ENCODE peak calls at places on chromosomes 11 and 22, in eight cellular contexts. One of them, this sample, is unnamed.

GRCh38 chr11:75447415-75447814 is 14.4 kb upstream of the KLHL35 start:
- DNase-seq in body of pancreas: no peak
- DNase-seq in heart right ventricle: no peak
- DNase-seq in BJ: no peak
- DNase-seq in astrocyte of the spinal cord: no peak
- DNase-seq in tibial artery: no peak
- DNase-seq in endothelial cell: no peak
- DNase-seq in B cell: no peak
- DNase-seq in this sample: no peak

GRCh38 chr11:89381094-89381493 is 110.1 kb downstream of the NOX4 start:
- DNase-seq in endothelial cell: no peak
- DNase-seq in body of pancreas: no peak
- DNase-seq in BJ: peak; percentile 92
- DNase-seq in astrocyte of the spinal cord: peak; percentile 95
- DNase-seq in heart right ventricle: no peak
- DNase-seq in B cell: no peak
- DNase-seq in tibial artery: no peak
- DNase-seq in this sample: no peak

GRCh38 chr11:75031224-75031753 is 42.6 kb downstream of the NEU3 start:
- DNase-seq in BJ: peak; percentile 23
- DNase-seq in astrocyte of the spinal cord: peak; percentile 73
- DNase-seq in endothelial cell: no peak
- DNase-seq in body of pancreas: no peak
- DNase-seq in heart right ventricle: no peak
- DNase-seq in B cell: no peak
- DNase-seq in tibial artery: no peak
- DNase-seq in this sample: no peak

GRCh38 chr11:74459584-74459983 is 7.8 kb downstream of the KCNE3 start:
- DNase-seq in astrocyte of the spinal cord: no peak
- DNase-seq in tibial artery: no peak
- DNase-seq in B cell: no peak
- DNase-seq in body of pancreas: no peak
- DNase-seq in heart right ventricle: no peak
- DNase-seq in endothelial cell: no peak
- DNase-seq in BJ: no peak
- DNase-seq in this sample: no peak

GRCh38 chr11:113908107-113908506 is 3.5 kb downstream of the HTR3B start:
- DNase-seq in body of pancreas: no peak
- DNase-seq in tibial artery: no peak
- DNase-seq in astrocyte of the spinal cord: no peak
- DNase-seq in endothelial cell: no peak
- DNase-seq in BJ: no peak
- DNase-seq in heart right ventricle: no peak
- DNase-seq in B cell: no peak
- DNase-seq in this sample: no peak

GRCh38 chr22:40553014-40553579 is 83.4 kb downstream of the MRTFA start:
- DNase-seq in BJ: no peak
- DNase-seq in heart right ventricle: no peak
- DNase-seq in endothelial cell: no peak
- DNase-seq in B cell: no peak
- DNase-seq in body of pancreas: no peak
- DNase-seq in tibial artery: no peak
- DNase-seq in astrocyte of the spinal cord: no peak
- DNase-seq in this sample: no peak

GRCh38 chr22:29316429-29316828 is 932 bp upstream of the RASL10A start:
- DNase-seq in endothelial cell: no peak
- DNase-seq in BJ: no peak
- DNase-seq in body of pancreas: no peak
- DNase-seq in B cell: no peak
- DNase-seq in astrocyte of the spinal cord: no peak
- DNase-seq in tibial artery: no peak
- DNase-seq in heart right ventricle: no peak
- DNase-seq in this sample: no peak

GRCh38 chr11:20156876-20157613 is 3.2 kb downstream of the DBX1 start:
- DNase-seq in body of pancreas: no peak
- DNase-seq in heart right ventricle: no peak
- DNase-seq in astrocyte of the spinal cord: no peak
- DNase-seq in BJ: no peak
- DNase-seq in endothelial cell: no peak
- DNase-seq in tibial artery: no peak
- DNase-seq in B cell: peak; percentile 55
- DNase-seq in this sample: peak; percentile 31

GRCh38 chr11:102318469-102318868 is 1.2 kb downstream of the BIRC3 start:
- DNase-seq in astrocyte of the spinal cord: peak; percentile 27
- DNase-seq in BJ: no peak
- DNase-seq in tibial artery: no peak
- DNase-seq in body of pancreas: no peak
- DNase-seq in heart right ventricle: no peak
- DNase-seq in endothelial cell: no peak
- DNase-seq in B cell: no peak
- DNase-seq in this sample: no peak

GRCh38 chr22:47452184-47452583 is 689.7 kb downstream of the TBC1D22A start:
- DNase-seq in body of pancreas: no peak
- DNase-seq in endothelial cell: no peak
- DNase-seq in B cell: no peak
- DNase-seq in heart right ventricle: no peak
- DNase-seq in BJ: no peak
- DNase-seq in tibial artery: no peak
- DNase-seq in astrocyte of the spinal cord: no peak
- DNase-seq in this sample: no peak

GRCh38 chr11:832529-833113 is at the start of gene CD151:
- DNase-seq in heart right ventricle: peak; percentile 60
- DNase-seq in endothelial cell: no peak
- DNase-seq in body of pancreas: peak; percentile 79
- DNase-seq in tibial artery: no peak
- DNase-seq in B cell: peak; percentile 94
- DNase-seq in astrocyte of the spinal cord: peak; percentile 63
- DNase-seq in BJ: no peak
- DNase-seq in this sample: peak; percentile 80

GRCh38 chr22:49415219-49415951 is 412.3 kb downstream of the BRD1 start:
- DNase-seq in heart right ventricle: no peak
- DNase-seq in BJ: no peak
- DNase-seq in endothelial cell: no peak
- DNase-seq in B cell: no peak
- DNase-seq in tibial artery: peak; percentile 53
- DNase-seq in astrocyte of the spinal cord: no peak
- DNase-seq in body of pancreas: no peak
- DNase-seq in this sample: no peak

GRCh38 chr11:73995247-73995646 is 12.6 kb upstream of the UCP2 start:
- DNase-seq in endothelial cell: no peak
- DNase-seq in tibial artery: no peak
- DNase-seq in body of pancreas: no peak
- DNase-seq in heart right ventricle: no peak
- DNase-seq in BJ: no peak
- DNase-seq in astrocyte of the spinal cord: no peak
- DNase-seq in B cell: no peak
- DNase-seq in this sample: no peak

GRCh38 chr11:12761029-12761428 is 86.8 kb downstream of the TEAD1 start:
- DNase-seq in body of pancreas: no peak
- DNase-seq in astrocyte of the spinal cord: peak; percentile 58
- DNase-seq in B cell: no peak
- DNase-seq in tibial artery: no peak
- DNase-seq in endothelial cell: no peak
- DNase-seq in BJ: no peak
- DNase-seq in heart right ventricle: no peak
- DNase-seq in this sample: no peak

GRCh38 chr22:44454113-44454769 is 43.8 kb downstream of the RTL6 start:
- DNase-seq in B cell: no peak
- DNase-seq in body of pancreas: no peak
- DNase-seq in BJ: no peak
- DNase-seq in endothelial cell: no peak
- DNase-seq in tibial artery: no peak
- DNase-seq in heart right ventricle: no peak
- DNase-seq in astrocyte of the spinal cord: no peak
- DNase-seq in this sample: no peak

GRCh38 chr11:83520849-83521248 is 234.7 kb upstream of the CCDC90B start:
- DNase-seq in B cell: no peak
- DNase-seq in endothelial cell: no peak
- DNase-seq in astrocyte of the spinal cord: no peak
- DNase-seq in BJ: no peak
- DNase-seq in heart right ventricle: no peak
- DNase-seq in body of pancreas: no peak
- DNase-seq in tibial artery: no peak
- DNase-seq in this sample: no peak

GRCh38 chr11:98600103-98600502 is 420.6 kb upstream of the CNTN5 start:
- DNase-seq in tibial artery: no peak
- DNase-seq in astrocyte of the spinal cord: no peak
- DNase-seq in body of pancreas: no peak
- DNase-seq in endothelial cell: no peak
- DNase-seq in heart right ventricle: no peak
- DNase-seq in B cell: no peak
- DNase-seq in BJ: no peak
- DNase-seq in this sample: no peak

GRCh38 chr11:45918331-45918941 is 759 bp upstream of the PEX16 start:
- DNase-seq in tibial artery: peak; percentile 91
- DNase-seq in B cell: peak; percentile 76
- DNase-seq in endothelial cell: peak; percentile 78
- DNase-seq in body of pancreas: peak; percentile 86
- DNase-seq in astrocyte of the spinal cord: peak; percentile 64
- DNase-seq in BJ: no peak
- DNase-seq in heart right ventricle: peak; percentile 86
- DNase-seq in this sample: peak; percentile 86

GRCh38 chr22:27686534-27686933 is 115.0 kb downstream of the MN1 start:
- DNase-seq in astrocyte of the spinal cord: peak; percentile 75
- DNase-seq in tibial artery: peak; percentile 97
- DNase-seq in B cell: no peak
- DNase-seq in endothelial cell: no peak
- DNase-seq in heart right ventricle: peak; percentile 78
- DNase-seq in body of pancreas: peak; percentile 85
- DNase-seq in BJ: peak; percentile 5
- DNase-seq in this sample: no peak

DNA sequence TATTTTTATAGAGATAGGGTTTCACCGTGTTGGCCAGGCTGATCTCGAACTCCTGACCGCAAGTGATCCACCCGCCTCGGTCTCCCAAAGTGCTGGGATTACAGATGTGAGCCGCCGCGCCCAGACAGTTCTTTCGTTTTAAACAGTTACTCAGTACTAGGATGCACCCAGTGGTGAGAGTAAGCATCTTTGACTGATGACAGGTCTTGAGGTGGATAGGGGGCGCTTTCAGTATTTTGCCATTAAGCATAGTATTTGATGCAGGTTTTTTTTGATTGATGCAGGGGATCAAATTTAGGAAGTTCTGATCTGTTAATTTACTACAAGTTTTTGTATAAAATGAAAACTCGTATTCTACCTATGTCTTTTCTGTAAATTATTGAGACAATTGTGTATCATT is 13.2 kb upstream of the TRIM34 start:
- DNase-seq in BJ: no peak
- DNase-seq in endothelial cell: no peak
- DNase-seq in tibial artery: no peak
- DNase-seq in body of pancreas: no peak
- DNase-seq in heart right ventricle: no peak
- DNase-seq in astrocyte of the spinal cord: no peak
- DNase-seq in B cell: no peak
- DNase-seq in this sample: no peak
- TF ChIP-seq CTCF in BJ: no peak
- TF ChIP-seq CTCF in endothelial cell: no peak
- TF ChIP-seq CTCF in tibial artery: no peak
- TF ChIP-seq CTCF in body of pancreas: no peak
- TF ChIP-seq CTCF in heart right ventricle: no peak
- TF ChIP-seq CTCF in astrocyte of the spinal cord: no peak
- TF ChIP-seq CTCF in B cell: no peak
- TF ChIP-seq CTCF in this sample: no peak

GRCh38 chr11:3957437-3957836 is 102.0 kb downstream of the STIM1 start:
- DNase-seq in heart right ventricle: no peak
- DNase-seq in endothelial cell: no peak
- DNase-seq in B cell: no peak
- DNase-seq in body of pancreas: no peak
- DNase-seq in BJ: no peak
- DNase-seq in astrocyte of the spinal cord: no peak
- DNase-seq in tibial artery: no peak
- DNase-seq in this sample: no peak

GRCh38 chr11:3956748-3957147 is 101.3 kb downstream of the STIM1 start:
- DNase-seq in body of pancreas: no peak
- DNase-seq in tibial artery: no peak
- DNase-seq in B cell: no peak
- DNase-seq in endothelial cell: no peak
- DNase-seq in BJ: no peak
- DNase-seq in heart right ventricle: no peak
- DNase-seq in astrocyte of the spinal cord: no peak
- DNase-seq in this sample: no peak

GRCh38 chr11:3959918-3960295 is 104.4 kb downstream of the STIM1 start:
- DNase-seq in body of pancreas: no peak
- DNase-seq in B cell: no peak
- DNase-seq in BJ: no peak
- DNase-seq in astrocyte of the spinal cord: no peak
- DNase-seq in tibial artery: no peak
- DNase-seq in heart right ventricle: no peak
- DNase-seq in endothelial cell: no peak
- DNase-seq in this sample: no peak

GRCh38 chr11:3958301-3958700 is 102.8 kb downstream of the STIM1 start:
- DNase-seq in astrocyte of the spinal cord: no peak
- DNase-seq in heart right ventricle: no peak
- DNase-seq in tibial artery: no peak
- DNase-seq in B cell: no peak
- DNase-seq in body of pancreas: no peak
- DNase-seq in endothelial cell: no peak
- DNase-seq in BJ: no peak
- DNase-seq in this sample: no peak

GRCh38 chr11:3959015-3959917 is 103.8 kb downstream of the STIM1 start:
- DNase-seq in astrocyte of the spinal cord: peak; percentile 77
- DNase-seq in heart right ventricle: no peak
- DNase-seq in tibial artery: no peak
- DNase-seq in body of pancreas: no peak
- DNase-seq in endothelial cell: peak; percentile 15
- DNase-seq in B cell: no peak
- DNase-seq in BJ: no peak
- DNase-seq in this sample: no peak
- TF ChIP-seq CTCF in astrocyte of the spinal cord: peak; percentile 27
- TF ChIP-seq CTCF in heart right ventricle: no peak
- TF ChIP-seq CTCF in tibial artery: no peak
- TF ChIP-seq CTCF in body of pancreas: no peak
- TF ChIP-seq CTCF in endothelial cell: peak; percentile 69
- TF ChIP-seq CTCF in B cell: peak; percentile 14
- TF ChIP-seq CTCF in BJ: peak; percentile 15
- TF ChIP-seq CTCF in this sample: peak; percentile 29

DNA sequence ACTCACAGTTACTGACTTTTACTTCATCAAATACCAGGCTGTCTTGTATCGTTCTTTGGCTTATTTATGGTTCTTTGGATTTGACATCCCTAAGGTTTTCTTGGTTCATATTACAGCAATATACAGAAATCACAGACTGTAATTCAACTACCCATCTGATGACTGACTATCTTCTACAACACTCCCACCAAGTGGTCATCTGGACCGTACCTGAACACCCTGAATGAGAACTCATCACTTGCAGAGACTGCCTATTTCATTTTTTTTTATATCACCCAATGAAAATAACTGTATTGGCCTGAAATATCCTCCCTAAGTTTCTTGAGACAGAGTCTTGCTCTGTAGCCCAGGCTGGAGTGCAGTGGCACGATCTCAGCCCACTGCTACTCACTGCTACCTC is 9.5 kb upstream of the UPB1 start:
- DNase-seq in tibial artery: no peak
- DNase-seq in endothelial cell: no peak
- DNase-seq in astrocyte of the spinal cord: no peak
- DNase-seq in heart right ventricle: no peak
- DNase-seq in BJ: no peak
- DNase-seq in body of pancreas: no peak
- DNase-seq in B cell: peak; percentile 55
- DNase-seq in this sample: no peak
- TF ChIP-seq CTCF in tibial artery: no peak
- TF ChIP-seq CTCF in endothelial cell: no peak
- TF ChIP-seq CTCF in astrocyte of the spinal cord: peak; percentile 21
- TF ChIP-seq CTCF in heart right ventricle: peak; percentile 54
- TF ChIP-seq CTCF in BJ: no peak
- TF ChIP-seq CTCF in body of pancreas: no peak
- TF ChIP-seq CTCF in B cell: peak; percentile 62
- TF ChIP-seq CTCF in this sample: no peak

GRCh38 chr22:37752189-37753061 is 55.3 kb upstream of the GCAT start:
- DNase-seq in endothelial cell: no peak
- DNase-seq in astrocyte of the spinal cord: peak; percentile 91
- DNase-seq in B cell: no peak
- DNase-seq in BJ: peak; percentile 89
- DNase-seq in heart right ventricle: peak; percentile 94
- DNase-seq in tibial artery: peak; percentile 96
- DNase-seq in body of pancreas: peak; percentile 97
- DNase-seq in this sample: no peak
- TF ChIP-seq CTCF in endothelial cell: no peak
- TF ChIP-seq CTCF in astrocyte of the spinal cord: no peak
- TF ChIP-seq CTCF in B cell: no peak
- TF ChIP-seq CTCF in BJ: peak; percentile 53
- TF ChIP-seq CTCF in heart right ventricle: peak; percentile 15
- TF ChIP-seq CTCF in tibial artery: peak; percentile 30
- TF ChIP-seq CTCF in body of pancreas: peak; percentile 36
- TF ChIP-seq CTCF in this sample: no peak

This sample was measured in glutamatergic neuron.